ENCODE peak calls at places on chromosomes 11 and 22, in five cellular contexts. K is choroid plexus epithelial cell, G is GM12878, H is thyroid gland, E is bronchial epithelial cell. V is an unnamed sample.

GRCh38 chr11:64791781-64792291 is 11.2 kb downstream of the MAP4K2 start:
- DNase-seq in K (no peak), G (no peak), H (no peak), E (no peak), V (no peak)

GRCh38 chr11:12249590-12250260 is 127.6 kb upstream of the PARVA start:
- DNase-seq in K (no peak), G (no peak), H (peak), E (no peak), V (peak)

GRCh38 chr11:12502041-12502440 is 124.7 kb downstream of the PARVA start:
- DNase-seq in K (peak), G (no peak), H (no peak), E (no peak), V (no peak)

GRCh38 chr11:112785104-112785503 is 176.1 kb upstream of the NCAM1 start:
- DNase-seq in K (no peak), G (no peak), H (no peak), E (no peak), V (no peak)

GRCh38 chr11:76160856-76161255 is 45.4 kb downstream of the WNT11 start:
- DNase-seq in K (no peak), G (no peak), H (no peak), E (no peak), V (no peak)

GRCh38 chr11:65425105-65425970 is 2.7 kb downstream of the NEAT1 start:
- DNase-seq in K (peak), G (no peak), H (peak), E (peak), V (peak)

GRCh38 chr22:28345304-28345703 is 334.3 kb downstream of the TTC28 start:
- DNase-seq in K (no peak), G (no peak), H (peak), E (peak), V (no peak)

GRCh38 chr22:47713880-47714452 is 951.5 kb downstream of the TBC1D22A start:
- DNase-seq in K (no peak), G (no peak), H (no peak), E (no peak), V (no peak)

GRCh38 chr11:96012086-96012824 is 88.3 kb upstream of the MTMR2 start:
- DNase-seq in K (peak), G (peak), H (peak), E (peak), V (no peak)

GRCh38 chr22:47237890-47238480 is 475.5 kb downstream of the TBC1D22A start:
- DNase-seq in K (no peak), G (no peak), H (no peak), E (no peak), V (no peak)

GRCh38 chr11:74444173-74444832 is 23.0 kb downstream of the KCNE3 start:
- DNase-seq in K (no peak), G (no peak), H (peak), E (no peak), V (peak)

GRCh38 chr22:29312218-29313125 is 3.0 kb downstream of the RASL10A start:
- DNase-seq in K (no peak), G (no peak), H (no peak), E (no peak), V (no peak)

GRCh38 chr11:7353100-7353499 is 101.4 kb downstream of the SYT9 start:
- DNase-seq in K (peak), G (peak), H (no peak), E (peak), V (peak)

GRCh38 chr11:134033696-134034491 is 35.0 kb upstream of the JAM3 start:
- DNase-seq in K (peak), G (no peak), H (peak), E (peak), V (peak)

GRCh38 chr11:12066056-12066798 is 44.2 kb upstream of the MICAL2 start:
- DNase-seq in K (peak), G (no peak), H (no peak), E (peak), V (peak)

GRCh38 chr11:94201004-94201465 is 72.4 kb downstream of the PANX1 start:
- DNase-seq in K (peak), G (no peak), H (no peak), E (no peak), V (no peak)

GRCh38 chr22:45546333-45547015 is 43.8 kb downstream of the FBLN1 start:
- DNase-seq in K (no peak), G (no peak), H (no peak), E (no peak), V (no peak)

GRCh38 chr11:4636136-4636535 is 1.1 kb upstream of the OR51D1 start:
- DNase-seq in K (no peak), G (no peak), H (no peak), E (no peak), V (no peak)

GRCh38 chr11:94636388-94636787 is 69.2 kb downstream of the PIWIL4 start:
- DNase-seq in K (no peak), G (no peak), H (no peak), E (no peak), V (no peak)

GRCh38 chr11:70669281-70669680 is 271.0 kb downstream of the CTTN start:
- DNase-seq in K (no peak), G (no peak), H (no peak), E (no peak), V (no peak)

GRCh38 chr11:65918211-65919150 is at the start of gene C11orf68:
- DNase-seq in K (peak), G (no peak), H (no peak), E (no peak), V (no peak)

GRCh38 chr11:46326813-46327416 is 20.3 kb upstream of the DGKZ start:
- DNase-seq in K (no peak), G (no peak), H (no peak), E (no peak), V (no peak)

GRCh38 chr11:6531267-6531752 is 34.2 kb downstream of the DNHD1 start:
- DNase-seq in K (peak), G (peak), H (peak), E (peak), V (no peak)

GRCh38 chr11:5280582-5281102 is 10.9 kb upstream of the HBE1 start:
- DNase-seq in K (peak), G (peak), H (peak), E (peak), V (no peak)

GRCh38 chr22:39421691-39422090 is 22.1 kb downstream of the TAB1 start:
- DNase-seq in K (no peak), G (no peak), H (no peak), E (no peak), V (no peak)

GRCh38 chr11:13262096-13262495 is 15.5 kb upstream of the BMAL1 start:
- DNase-seq in K (no peak), G (no peak), H (no peak), E (peak), V (no peak)

GRCh38 chr11:131036544-131036943 is 120.3 kb upstream of the SNX19 start:
- DNase-seq in K (no peak), G (no peak), H (no peak), E (no peak), V (no peak)

GRCh38 chr11:131042041-131042390 is 125.7 kb upstream of the SNX19 start:
- DNase-seq in K (no peak), G (no peak), H (no peak), E (peak), V (no peak)

GRCh38 chr11:131037873-131038272 is 121.6 kb upstream of the SNX19 start:
- DNase-seq in K (peak), G (no peak), H (no peak), E (no peak), V (no peak)

GRCh38 chr11:131041331-131042040 is 125.2 kb upstream of the SNX19 start:
- DNase-seq in K (no peak), G (no peak), H (no peak), E (peak), V (no peak)

DNA sequence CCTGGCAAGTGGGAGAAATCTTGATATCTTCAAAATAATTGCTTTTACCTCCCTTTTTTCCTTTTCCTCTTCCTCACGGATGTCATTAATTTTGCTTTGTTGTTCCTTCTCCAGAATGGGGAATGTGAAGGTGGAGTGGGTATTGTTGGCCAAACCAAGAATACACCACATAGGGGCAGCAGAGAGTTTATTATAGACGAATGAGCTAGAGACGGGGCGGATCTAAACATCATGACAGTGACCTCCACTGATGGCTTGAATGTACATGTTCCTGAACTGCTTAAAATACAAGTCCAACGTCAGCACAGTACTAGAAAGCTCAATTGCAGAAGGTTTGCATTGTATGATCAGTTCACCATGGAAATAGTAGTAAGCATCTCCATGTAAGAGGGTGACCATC is 122.3 kb upstream of the SNX19 start:
- DNase-seq in K (peak), G (no peak), H (no peak), E (peak), V (no peak)
- TF ChIP-seq CTCF in K (peak), G (peak), H (no peak), E (peak), V (no peak)

DNA sequence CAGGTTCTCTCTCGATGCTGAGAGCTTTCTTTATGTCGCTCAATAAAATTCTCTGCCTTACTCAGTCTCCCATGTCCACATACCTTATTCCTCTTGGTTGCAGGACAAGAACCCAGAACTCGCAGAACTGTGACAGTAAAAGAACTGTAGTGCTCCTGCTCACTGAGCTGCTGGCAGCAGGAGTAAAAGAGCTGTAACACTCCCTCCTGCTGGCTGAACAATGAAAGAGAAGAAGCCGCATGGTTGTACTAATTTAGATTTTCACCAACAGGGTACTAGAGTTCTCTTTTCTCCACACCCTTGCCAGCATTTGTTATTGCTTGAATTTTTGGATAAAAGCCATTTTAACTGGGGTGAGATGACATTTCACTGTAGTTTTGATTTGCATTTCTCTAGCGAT is 433.2 kb downstream of the GUCY1A2 start:
- DNase-seq in K (peak), G (no peak), H (no peak), E (peak), V (no peak)
- TF ChIP-seq CTCF in K (peak), G (no peak), H (no peak), E (peak), V (peak)

GRCh38 chr11:97454988-97455387 is 1065.2 kb downstream of the JRKL start:
- DNase-seq in K (peak), G (no peak), H (no peak), E (peak), V (no peak)
- TF ChIP-seq CTCF in K (peak), G (no peak), H (no peak), E (peak), V (no peak)

GRCh38 chr11:111066861-111067260 is 178.7 kb upstream of the POU2AF2 start:
- DNase-seq in K (no peak), G (no peak), H (no peak), E (no peak), V (no peak)

GRCh38 chr11:111059726-111060125 is 185.8 kb upstream of the POU2AF2 start:
- DNase-seq in K (peak), G (no peak), H (no peak), E (peak), V (no peak)

GRCh38 chr11:111063711-111064110 is 181.8 kb upstream of the POU2AF2 start:
- DNase-seq in K (peak), G (no peak), H (no peak), E (peak), V (no peak)

GRCh38 chr11:111067994-111068393 is 177.5 kb upstream of the POU2AF2 start:
- DNase-seq in K (no peak), G (no peak), H (no peak), E (no peak), V (no peak)

GRCh38 chr11:111064118-111064517 is 181.4 kb upstream of the POU2AF2 start:
- DNase-seq in K (peak), G (no peak), H (no peak), E (no peak), V (no peak)
- TF ChIP-seq CTCF in K (no peak), G (no peak), H (no peak), E (no peak), V (no peak)

GRCh38 chr11:130383363-130384168 is 44.8 kb downstream of the ADAMTS8 start:
- DNase-seq in K (peak), G (no peak), H (no peak), E (peak), V (no peak)

GRCh38 chr11:130379276-130379675 is 49.1 kb downstream of the ADAMTS8 start:
- DNase-seq in K (no peak), G (no peak), H (no peak), E (no peak), V (no peak)

GRCh38 chr11:130381317-130381716 is 47.1 kb downstream of the ADAMTS8 start:
- DNase-seq in K (no peak), G (no peak), H (no peak), E (no peak), V (no peak)
- TF ChIP-seq CTCF in K (no peak), G (no peak), H (no peak), E (no peak), V (no peak)

GRCh38 chr22:38298312-38299000 is 18.8 kb downstream of the CSNK1E start:
- DNase-seq in K (peak), G (no peak), H (no peak), E (peak), V (no peak)
- TF ChIP-seq CTCF in K (peak), G (peak), H (no peak), E (peak), V (no peak)

GRCh38 chr11:97269527-97269926 is 879.7 kb downstream of the JRKL start:
- DNase-seq in K (peak), G (no peak), H (no peak), E (peak), V (no peak)
- TF ChIP-seq CTCF in K (peak), G (peak), H (no peak), E (no peak), V (no peak)

V was measured in body of pancreas.